ENCODE peak calls at places on chromosomes 4 and X, in ten cellular contexts. I is Peyer's patch; Q is SJSA1; N is effector memory CD4-positive, alpha-beta T cell; F is heart right ventricle; O is upper lobe of right lung; M is body of pancreas; R is left ventricle myocardium inferior; E is mammary epithelial cell; K is right cardiac atrium. C is an unnamed sample.

GRCh38 chr4:139223682-139224317 is 46.8 kb upstream of the ELF2 start:
- DNase-seq in N (no peak), K (peak; percentile 44), Q (no peak), R (peak; percentile 44), E (peak; percentile 77), I (no peak), M (peak; percentile 28), F (peak; percentile 27), O (no peak), C (no peak)

GRCh38 chrX:12693754-12694153 is 97.5 kb upstream of the PRPS2 start:
- DNase-seq in E (no peak), F (no peak), M (no peak), Q (no peak), K (no peak), I (no peak), N (no peak), R (no peak), O (no peak), C (no peak)

GRCh38 chrX:115531818-115532403 is 29.1 kb upstream of the PLS3 start:
- DNase-seq in M (no peak), O (no peak), N (no peak), E (peak; percentile 16), K (no peak), F (no peak), Q (no peak), R (no peak), I (no peak), C (no peak)

GRCh38 chr4:154740462-154740861 is 3.3 kb upstream of the LRAT start:
- DNase-seq in I (no peak), R (no peak), K (no peak), E (no peak), M (no peak), O (no peak), Q (no peak), N (no peak), F (no peak), C (no peak)

GRCh38 chr4:4962928-4963327 is 56.3 kb downstream of the CYTL1 start:
- DNase-seq in R (no peak), I (no peak), N (no peak), F (no peak), E (no peak), M (no peak), O (no peak), Q (no peak), K (no peak), C (no peak)

GRCh38 chr4:185542626-185543336 is 7.5 kb upstream of the PDLIM3 start:
- DNase-seq in E (no peak), Q (no peak), R (peak; percentile 80), O (no peak), M (peak; percentile 41), K (peak; percentile 81), N (no peak), F (peak; percentile 74), I (peak; percentile 63), C (no peak)

GRCh38 chr4:61254406-61254805 is 54.3 kb downstream of the ADGRL3 start:
- DNase-seq in I (no peak), E (peak; percentile 82), M (no peak), O (no peak), N (no peak), Q (no peak), K (no peak), F (no peak), R (no peak), C (no peak)

GRCh38 chr4:121714548-121714947 is 17.8 kb upstream of the ANXA5 start:
- DNase-seq in K (no peak), N (no peak), Q (no peak), I (no peak), F (no peak), M (no peak), E (no peak), R (no peak), O (no peak), C (no peak)

GRCh38 chrX:1506916-1507315 is 30.1 kb downstream of the P2RY8 start:
- DNase-seq in E (no peak), Q (no peak), O (peak; percentile 25), F (no peak), I (no peak), K (no peak), R (no peak), N (no peak), M (no peak), C (no peak)

GRCh38 chrX:21735038-21735752 is 22.7 kb downstream of the SMPX start:
- DNase-seq in O (no peak), Q (no peak), R (no peak), E (peak; percentile 34), M (no peak), I (no peak), K (no peak), N (no peak), F (no peak), C (no peak)

GRCh38 chr4:145851516-145852201 is 87.0 kb downstream of the ZNF827 start:
- DNase-seq in Q (no peak), R (no peak), M (no peak), I (no peak), K (peak; percentile 20), N (no peak), E (no peak), O (no peak), F (no peak), C (no peak)

GRCh38 chr4:145847764-145848163 is 90.9 kb downstream of the ZNF827 start:
- DNase-seq in M (no peak), K (no peak), E (no peak), O (no peak), R (no peak), N (no peak), I (no peak), F (no peak), Q (no peak), C (no peak)

GRCh38 chr4:145852256-145852839 is 86.3 kb downstream of the ZNF827 start:
- DNase-seq in E (no peak), K (no peak), M (no peak), R (no peak), F (no peak), N (no peak), I (no peak), O (no peak), Q (no peak), C (no peak)
- H3K27ac ChIP-seq in E (no peak overlapping the region), K (no peak overlapping the region), M (no peak overlapping the region), R (peak overlapping the region; percentile 7), F (no peak overlapping the region), N (no peak overlapping the region), I (no peak overlapping the region), O (no peak overlapping the region), Q (no peak overlapping the region), C (no peak overlapping the region)

DNA sequence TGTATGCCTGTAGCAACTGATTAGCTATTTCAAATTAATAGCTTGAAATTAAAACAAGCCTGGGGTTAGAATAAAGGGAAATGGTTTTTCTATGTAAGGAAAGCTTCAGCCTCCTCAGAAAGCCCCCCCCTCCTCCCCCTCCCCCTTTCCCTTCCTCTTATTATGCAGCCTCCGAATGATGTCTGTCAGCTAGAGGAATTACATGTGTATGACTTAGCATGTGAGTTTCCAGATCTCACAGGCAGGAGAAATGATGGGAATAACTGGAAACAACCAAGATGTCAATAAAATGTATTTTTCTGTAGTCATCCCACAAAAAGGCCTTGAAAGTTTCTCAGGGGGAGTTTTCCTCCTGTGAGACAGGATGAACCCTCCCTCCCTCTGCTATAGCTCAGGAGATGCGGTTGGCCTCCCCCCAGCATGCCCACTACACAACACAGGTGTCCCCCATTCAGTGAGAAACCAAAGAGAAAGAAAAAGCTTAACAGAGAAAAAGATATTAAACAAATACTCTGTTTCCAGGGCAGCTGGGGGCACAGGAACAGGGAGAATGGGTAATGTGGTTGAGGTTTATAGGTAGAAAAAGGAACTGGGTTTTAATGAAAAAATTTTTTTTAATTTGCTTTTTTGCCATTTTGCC is 41.4 kb upstream of the RASGEF1B start:
- DNase-seq in Q (no peak), E (no peak), I (peak; percentile 69), K (no peak), M (no peak), O (no peak), F (no peak), N (no peak), R (no peak), C (no peak)
- H3K27ac ChIP-seq in Q (no peak overlapping the region), E (no peak overlapping the region), I (peak overlapping the region; percentile 6), K (no peak overlapping the region), M (no peak overlapping the region), O (no peak overlapping the region), F (no peak overlapping the region), N (no peak overlapping the region), R (no peak overlapping the region), C (no peak overlapping the region)

GRCh38 chrX:73963682-73964081 is 340.3 kb upstream of the ZCCHC13 start:
- DNase-seq in E (no peak), I (no peak), N (no peak), R (peak; percentile 29), M (no peak), Q (no peak), K (peak; percentile 57), F (peak; percentile 55), O (no peak), C (no peak)

GRCh38 chrX:73962948-73963347 is 341.0 kb upstream of the ZCCHC13 start:
- DNase-seq in F (no peak), K (no peak), O (no peak), I (no peak), Q (no peak), N (no peak), E (no peak), R (no peak), M (no peak), C (no peak)

GRCh38 chrX:73965833-73966232 is 338.1 kb upstream of the ZCCHC13 start:
- DNase-seq in E (no peak), K (no peak), R (no peak), O (no peak), I (no peak), F (no peak), N (no peak), Q (no peak), M (no peak), C (no peak)

DNA sequence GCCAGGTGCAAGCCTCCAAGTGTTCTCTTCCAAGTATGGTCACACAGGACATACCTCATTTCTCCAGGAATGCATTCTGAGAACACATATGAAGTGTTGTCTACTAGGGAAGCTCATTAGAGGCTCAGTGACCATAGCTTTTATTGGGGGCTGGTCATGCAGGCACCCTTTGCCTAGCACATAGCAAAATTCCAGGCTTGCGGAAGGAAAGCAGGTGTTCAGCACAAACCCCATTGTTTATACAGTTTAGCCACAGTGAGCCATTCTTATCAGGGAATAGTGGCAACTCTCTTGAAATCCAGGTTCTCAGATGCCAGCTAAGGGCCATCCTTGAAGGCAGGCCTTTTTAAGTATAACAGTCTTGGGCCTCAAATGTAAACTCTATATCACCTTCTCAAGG is 339.4 kb upstream of the ZCCHC13 start:
- DNase-seq in I (no peak), R (no peak), N (no peak), F (no peak), M (no peak), Q (no peak), K (no peak), E (no peak), O (no peak), C (no peak)
- H3K27ac ChIP-seq in I (no peak overlapping the region), R (no peak overlapping the region), N (no peak overlapping the region), F (no peak overlapping the region), M (no peak overlapping the region), Q (no peak overlapping the region), K (no peak overlapping the region), E (no peak overlapping the region), O (no peak overlapping the region), C (no peak overlapping the region)

DNA sequence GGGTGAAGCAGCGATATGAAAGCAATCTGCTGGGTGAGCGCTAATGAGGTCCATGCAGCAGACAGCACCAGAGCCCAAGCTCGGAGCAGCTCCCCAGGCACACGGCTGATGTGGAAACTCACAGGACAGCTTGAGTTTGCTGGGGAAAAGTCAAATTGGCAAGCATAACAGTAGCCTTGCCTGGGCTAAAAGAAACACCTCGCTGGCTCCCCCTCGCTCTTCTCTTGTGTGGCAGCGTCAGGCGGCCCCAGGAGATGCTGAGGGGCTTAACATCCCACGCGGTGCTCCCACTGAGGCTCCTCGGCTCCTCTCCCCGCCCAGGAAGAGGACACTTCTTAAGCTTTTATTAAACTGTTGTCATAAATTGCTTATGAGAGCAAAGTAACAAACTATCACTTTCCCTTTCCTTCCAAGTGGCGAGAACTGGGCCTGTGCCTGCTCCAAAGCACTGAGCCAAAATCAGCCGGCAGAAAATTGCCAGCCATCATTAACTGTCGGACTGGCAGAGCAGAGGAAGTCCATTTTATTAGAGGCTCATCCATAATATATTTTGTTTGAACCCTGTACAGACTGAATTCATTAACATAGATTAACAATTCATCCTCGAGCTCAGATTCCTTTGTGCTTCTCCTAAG is 111.4 kb downstream of the TSPAN5 start:
- DNase-seq in K (peak; percentile 28), F (no peak), I (no peak), Q (no peak), R (no peak), N (no peak), E (peak; percentile 30), O (no peak), M (no peak), C (peak; percentile 3)
- H3K27ac ChIP-seq in K (no peak overlapping the region), F (peak overlapping the region; percentile 30), I (no peak overlapping the region), Q (peak overlapping the region; percentile 7), R (peak overlapping the region; percentile 18), N (no peak overlapping the region), E (peak overlapping the region; percentile 38), O (peak overlapping the region; percentile 30), M (no peak overlapping the region), C (no peak overlapping the region)

C was measured in small intestine.